ENCODE peak calls at places on chromosomes 1 and 21, in four cellular contexts. M is CD8-positive, alpha-beta T cell; B is fibroblast of villous mesenchyme; I is AG04450. A is an unnamed sample.

GRCh38 chr1:79113836-79114235 is 107.3 kb upstream of the ADGRL4 start:
- DNase-seq in M (no peak), B (no peak), I (no peak), A (no peak)

GRCh38 chr1:194289569-194290266 is 1103.3 kb upstream of the B3GALT2 start:
- DNase-seq in M (no peak), B (no peak), I (no peak), A (no peak)

GRCh38 chr1:106680922-106681321 is 375.6 kb upstream of the PRMT6 start:
- DNase-seq in M (no peak), B (no peak), I (no peak), A (no peak)

GRCh38 chr1:47824721-47825120 is 172.5 kb downstream of the TRABD2B start:
- DNase-seq in M (no peak), B (no peak), I (no peak), A (no peak)

GRCh38 chr21:34594566-34595234 is 20.2 kb downstream of the RCAN1 start:
- DNase-seq in M (no peak), B (no peak), I (no peak), A (no peak)

GRCh38 chr1:9052272-9053049 is 17.0 kb downstream of the SLC2A5 start:
- DNase-seq in M (no peak), B (no peak), I (no peak), A (no peak)

GRCh38 chr1:54919367-54920359 is 32.7 kb upstream of the DHCR24 start:
- DNase-seq in M (no peak), B (no peak), I (no peak), A (no peak)

GRCh38 chr1:156368157-156368658 is 803 bp upstream of the RHBG start:
- DNase-seq in M (no peak), B (no peak), I (no peak), A (no peak)

GRCh38 chr1:197388801-197389200 is 120.7 kb downstream of the CRB1 start:
- DNase-seq in M (no peak), B (no peak), I (no peak), A (peak)

GRCh38 chr1:236904874-236905741 is 99.1 kb downstream of the MT1HL1 start:
- DNase-seq in M (no peak), B (peak), I (peak), A (peak)

GRCh38 chr1:36346741-36347370 is 23.4 kb upstream of the EVA1B start:
- DNase-seq in M (no peak), B (no peak), I (no peak), A (no peak)

GRCh38 chr1:62213075-62213914 is 18.6 kb downstream of the L1TD1 start:
- DNase-seq in M (no peak), B (no peak), I (no peak), A (no peak)

GRCh38 chr21:45228171-45228641 is 59.5 kb downstream of the POFUT2 start:
- DNase-seq in M (peak), B (peak), I (peak), A (peak)

GRCh38 chr1:91864017-91864700 is 21.8 kb downstream of the TGFBR3 start:
- DNase-seq in M (no peak), B (peak), I (no peak), A (peak)

GRCh38 chr1:184929711-184930202 is 44.6 kb downstream of the NIBAN1 start:
- DNase-seq in M (no peak), B (peak), I (no peak), A (no peak)

GRCh38 chr1:172642970-172643369 is 15.9 kb upstream of the FASLG start:
- DNase-seq in M (no peak), B (no peak), I (no peak), A (no peak)

GRCh38 chr1:226526801-226527595 is 21.6 kb upstream of the STUM start:
- DNase-seq in M (no peak), B (peak), I (no peak), A (peak)

GRCh38 chr1:21659099-21659923 is 9.8 kb downstream of the RAP1GAP start:
- DNase-seq in M (peak), B (peak), I (no peak), A (peak)

GRCh38 chr1:149995927-149996326 is 14.6 kb downstream of the OTUD7B start:
- DNase-seq in M (no peak), B (no peak), I (no peak), A (peak)

GRCh38 chr1:153220606-153221303 is 3.4 kb downstream of the PRR9 start:
- DNase-seq in M (no peak), B (no peak), I (no peak), A (no peak)

GRCh38 chr21:28339403-28339802 is 653.3 kb downstream of the LTN1 start:
- DNase-seq in M (no peak), B (no peak), I (no peak), A (no peak)

GRCh38 chr1:245310605-245311531 is 156.1 kb downstream of the KIF26B start:
- DNase-seq in M (no peak), B (peak), I (no peak), A (peak)

GRCh38 chr1:232486454-232487202 is 143.3 kb downstream of the SIPA1L2 start:
- DNase-seq in M (no peak), B (peak), I (no peak), A (peak)

GRCh38 chr1:160629286-160630210 is 17.3 kb downstream of the SLAMF1 start:
- DNase-seq in M (peak), B (no peak), I (no peak), A (no peak)

GRCh38 chr1:22952694-22953391 is 19.8 kb downstream of the LACTBL1 start:
- DNase-seq in M (no peak), B (no peak), I (no peak), A (no peak)

GRCh38 chr21:45833437-45833836 is 148.1 kb upstream of the COL6A1 start:
- DNase-seq in M (no peak), B (no peak), I (no peak), A (no peak)

GRCh38 chr21:43697758-43698643 is 20.9 kb upstream of the PDXK start:
- DNase-seq in M (no peak), B (peak), I (no peak), A (peak)

GRCh38 chr1:160420881-160421842 is 20.8 kb downstream of the VANGL2 start:
- DNase-seq in M (no peak), B (no peak), I (no peak), A (no peak)

GRCh38 chr1:38009088-38009840 is 3.3 kb upstream of the UTP11 start:
- DNase-seq in M (no peak), B (no peak), I (no peak), A (peak)

GRCh38 chr1:41954533-41954944 is 35.8 kb upstream of the HIVEP3 start:
- DNase-seq in M (no peak), B (peak), I (peak), A (peak)

GRCh38 chr1:166875302-166875733 is 746 bp downstream of the TADA1 start:
- DNase-seq in M (no peak), B (no peak), I (no peak), A (no peak)

GRCh38 chr1:43214465-43215444 is 42.6 kb downstream of the CFAP57 start:
- DNase-seq in M (no peak), B (no peak), I (peak), A (no peak)

GRCh38 chr21:34583926-34584563 is 30.9 kb downstream of the RCAN1 start:
- DNase-seq in M (no peak), B (no peak), I (no peak), A (no peak)

GRCh38 chr1:115158181-115158580 is 68.9 kb upstream of the TSPAN2 start:
- DNase-seq in M (no peak), B (peak), I (no peak), A (peak)

DNA sequence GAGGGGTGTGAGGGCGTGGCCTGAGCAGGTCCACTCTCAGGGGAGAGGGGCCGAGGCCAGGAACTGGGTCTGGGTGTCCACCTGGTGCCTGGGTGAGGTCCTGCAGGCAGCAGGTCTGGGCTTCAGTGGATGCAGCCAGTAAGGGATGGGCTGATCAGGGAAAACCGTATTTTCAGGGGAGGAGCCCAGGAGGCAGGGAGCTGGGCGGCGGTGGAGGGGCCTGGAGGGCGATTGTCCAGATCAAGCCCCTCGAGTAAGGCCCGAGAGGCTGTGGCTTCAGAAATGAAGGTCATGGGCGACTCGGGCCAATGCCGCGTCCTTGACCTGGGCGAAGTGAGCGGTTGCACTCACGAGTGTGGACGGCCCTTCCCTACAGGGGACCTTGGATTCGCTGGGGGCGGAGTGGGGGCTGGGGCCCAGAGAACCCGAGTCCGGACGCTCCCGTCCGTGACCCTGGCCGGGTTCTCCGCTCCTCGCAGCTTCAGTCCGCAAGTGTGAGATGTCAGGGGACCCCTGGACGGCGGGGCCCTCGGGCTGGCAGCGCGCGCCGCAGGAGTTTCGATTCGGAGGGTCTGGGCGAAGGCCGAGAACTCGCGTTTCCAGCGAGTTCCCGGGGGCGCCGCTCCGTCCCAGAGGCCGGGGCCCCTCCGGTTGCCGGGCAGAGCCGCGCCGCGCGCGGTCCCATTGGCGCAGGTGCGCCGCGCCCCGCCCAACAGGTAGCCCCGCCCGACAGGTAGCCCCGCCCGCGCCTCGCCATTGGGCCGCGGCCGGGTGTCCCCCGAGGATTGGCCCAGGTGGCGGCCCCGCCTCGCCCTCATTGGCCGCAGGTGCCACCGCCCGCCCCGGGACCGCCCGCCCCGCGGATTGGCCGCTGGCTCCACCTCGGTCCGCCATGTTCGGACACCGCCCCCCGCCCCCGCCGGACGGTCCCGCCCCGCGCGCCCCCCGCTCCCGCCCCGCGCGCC is at the start of gene PRKCZ:
- DNase-seq in M (peak), B (peak), I (no peak), A (peak)
- H3K4me3 ChIP-seq in M (peak), B (peak), I (no peak), A (peak)

GRCh38 chr1:224178894-224179293 is 4.1 kb upstream of the DEGS1 start:
- DNase-seq in M (no peak), B (no peak), I (no peak), A (no peak)

GRCh38 chr1:224177356-224177999 is 5.6 kb upstream of the DEGS1 start:
- DNase-seq in M (no peak), B (no peak), I (no peak), A (no peak)

GRCh38 chr1:224172229-224172628 is 10.8 kb upstream of the DEGS1 start:
- DNase-seq in M (no peak), B (no peak), I (no peak), A (no peak)

GRCh38 chr1:224173523-224173922 is 9.5 kb upstream of the DEGS1 start:
- DNase-seq in M (no peak), B (no peak), I (no peak), A (no peak)

DNA sequence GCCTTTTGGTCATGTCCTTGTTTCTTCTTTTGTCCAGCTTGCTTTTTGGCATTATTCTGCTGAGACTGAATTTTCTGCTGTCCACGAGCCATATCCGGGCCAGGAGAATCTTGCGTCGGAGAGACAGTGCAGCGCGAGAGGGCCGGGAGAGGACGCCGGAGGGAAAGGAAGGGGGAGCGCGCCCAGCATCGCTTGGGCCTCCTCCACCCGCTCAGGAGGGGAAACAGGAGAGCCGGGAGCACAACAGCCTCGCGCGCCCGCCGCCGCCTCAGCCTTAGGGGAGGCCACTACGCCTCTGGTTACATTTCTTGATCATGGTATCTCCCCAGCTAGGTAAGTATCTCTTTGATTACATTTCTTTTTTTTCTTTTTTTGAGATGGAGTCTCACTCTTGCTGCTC is 7.4 kb upstream of the DEGS1 start:
- DNase-seq in M (no peak), B (peak), I (no peak), A (peak)
- TF ChIP-seq CTCF in M (no peak), B (no peak), I (no peak), A (peak)

GRCh38 chr1:18766328-18766727 is 93.1 kb downstream of the TAS1R2 start:
- DNase-seq in M (no peak), B (no peak), I (no peak), A (no peak)
- H3K4me3 ChIP-seq in M (no peak), B (no peak), I (no peak), A (no peak)

DNA sequence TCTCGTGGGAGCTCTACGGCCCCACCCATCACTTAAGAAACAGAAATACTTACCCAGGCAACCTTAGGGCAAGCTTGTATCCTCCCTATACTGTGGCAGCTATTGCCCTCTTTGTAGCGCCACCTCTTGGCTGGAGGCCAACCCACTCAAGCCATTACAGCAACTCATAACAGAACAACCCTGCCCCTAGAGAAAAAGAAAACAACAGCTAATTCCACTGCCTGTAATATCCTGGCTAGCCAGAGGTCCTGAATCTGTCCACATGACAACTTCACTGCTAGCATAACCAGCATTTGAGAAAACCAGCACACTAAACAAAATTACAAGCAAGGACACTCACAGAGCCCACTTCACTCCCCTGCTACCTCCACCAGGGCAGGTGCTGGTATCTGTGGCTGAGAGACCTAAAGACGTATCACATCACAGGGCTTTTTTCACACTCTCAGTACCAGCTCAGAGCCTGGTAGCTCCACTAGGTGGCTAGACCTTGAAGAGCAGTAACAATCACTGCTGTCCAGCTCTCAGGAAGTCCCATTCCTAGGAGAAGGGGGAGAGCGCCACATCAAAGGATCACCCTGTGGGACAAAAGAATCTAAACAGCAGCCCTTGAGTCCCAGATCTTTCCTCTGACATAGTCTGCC is 14.5 kb upstream of the MX1 start:
- DNase-seq in M (no peak), B (no peak), I (no peak), A (no peak)
- TF ChIP-seq CTCF in M (no peak), B (peak), I (no peak), A (no peak)

DNA sequence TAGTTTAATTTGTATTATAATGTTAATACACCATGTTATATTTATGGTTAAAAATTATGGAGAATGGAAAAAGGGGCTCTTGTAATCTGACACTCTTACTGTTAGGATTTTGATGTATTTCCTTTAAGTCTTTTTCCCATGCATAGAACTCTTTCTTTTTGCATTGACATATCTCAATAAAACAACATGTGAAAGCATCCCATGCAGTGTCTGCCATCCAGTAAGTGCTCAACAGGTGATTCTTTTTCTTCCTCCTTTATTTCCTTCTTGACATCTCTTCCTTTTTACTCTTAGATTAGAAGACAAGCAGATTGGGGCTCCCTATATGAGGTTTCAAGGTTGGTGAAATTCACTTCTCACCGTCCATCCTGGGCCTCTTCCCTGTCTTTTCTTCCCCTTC is 2.8 kb downstream of the NEXN start:
- DNase-seq in M (no peak), B (no peak), I (no peak), A (no peak)
- H3K4me3 ChIP-seq in M (no peak), B (peak), I (peak), A (no peak)

DNA sequence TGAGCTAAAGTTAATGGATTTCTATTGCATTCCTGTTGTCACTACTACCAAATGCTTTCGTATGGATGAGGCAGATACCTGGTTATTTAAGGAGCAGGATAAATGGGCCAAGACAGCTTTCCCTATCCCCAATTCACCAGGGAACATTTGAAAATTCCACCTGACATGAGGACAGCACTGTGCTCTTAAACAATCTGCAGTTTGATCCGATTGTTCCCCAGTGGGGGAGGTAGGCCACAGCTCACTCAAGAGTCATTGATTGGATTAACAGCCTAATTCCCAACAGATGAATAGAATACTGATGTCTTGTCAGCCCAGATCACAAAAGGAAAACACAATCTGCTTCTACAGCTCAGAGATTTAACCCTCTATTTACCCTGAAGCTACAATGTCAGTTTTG is 123.9 kb downstream of the LHX4 start:
- DNase-seq in M (no peak), B (no peak), I (no peak), A (no peak)
- TF ChIP-seq CTCF in M (no peak), B (no peak), I (no peak), A (no peak)

GRCh38 chr1:26743426-26744059 is 44.2 kb upstream of the PIGV start:
- DNase-seq in M (no peak), B (no peak), I (no peak), A (no peak)

GRCh38 chr1:26748351-26748750 is 39.4 kb upstream of the PIGV start:
- DNase-seq in M (no peak), B (no peak), I (no peak), A (no peak)

GRCh38 chr1:26747048-26747447 is 40.7 kb upstream of the PIGV start:
- DNase-seq in M (no peak), B (no peak), I (no peak), A (no peak)

GRCh38 chr1:26744075-26744958 is 43.4 kb upstream of the PIGV start:
- DNase-seq in M (peak), B (peak), I (peak), A (peak)

DNA sequence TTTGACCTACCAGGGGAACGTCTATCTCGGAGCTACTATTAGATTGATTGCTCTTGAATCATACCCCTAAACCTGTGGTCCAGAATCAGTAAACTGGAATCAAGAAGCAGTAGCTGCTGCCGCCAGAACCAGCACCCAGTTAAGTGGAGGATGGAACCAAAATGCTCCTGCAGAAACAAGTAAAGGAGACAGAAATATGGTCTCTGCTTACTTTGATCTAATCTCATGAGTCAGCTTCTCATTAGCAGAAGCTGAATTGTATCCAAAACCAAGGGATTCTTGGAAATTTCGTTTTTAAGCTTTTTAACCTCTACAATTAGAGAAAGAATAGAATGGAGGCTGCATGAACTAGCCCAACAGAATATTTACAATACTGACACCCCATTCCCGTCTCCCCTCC is 42.6 kb upstream of the PIGV start:
- DNase-seq in M (no peak), B (peak), I (no peak), A (peak)
- H3K4me3 ChIP-seq in M (no peak), B (no peak), I (no peak), A (no peak)

GRCh38 chr1:157691285-157691920 is 9.2 kb downstream of the FCRL3 start:
- DNase-seq in M (no peak), B (peak), I (no peak), A (peak)
- TF ChIP-seq CTCF in M (no peak), B (peak), I (peak), A (peak)

A was measured in choroid plexus epithelial cell.